ENCODE peak calls at places on chromosomes 4 and X, in four cellular contexts. J, X, W and R are unnamed samples.

GRCh38 chr4:2322801-2323200 is 60.9 kb upstream of the MXD4 start:
- DNase-seq in J (no peak), X (no peak), W (no peak), R (no peak)

GRCh38 chr4:27886075-27886474 is 1025.4 kb downstream of the STIM2 start:
- DNase-seq in J (no peak), X (no peak), W (no peak), R (no peak)

GRCh38 chrX:13215729-13216128 is 104.1 kb downstream of the ATXN3L start:
- DNase-seq in J (no peak), X (no peak), W (peak), R (no peak)

GRCh38 chr4:53943345-53944085 is 120.9 kb downstream of the CHIC2 start:
- DNase-seq in J (no peak), X (no peak), W (peak), R (no peak)

GRCh38 chrX:106917830-106918500 is 2.2 kb upstream of the CLDN2 start:
- DNase-seq in J (peak), X (no peak), W (peak), R (no peak)

GRCh38 chr4:18669390-18669789 is 647.8 kb upstream of the LCORL start:
- DNase-seq in J (no peak), X (no peak), W (no peak), R (no peak)

GRCh38 chr4:155353923-155354540 is 22.7 kb downstream of the MAP9 start:
- DNase-seq in J (peak), X (no peak), W (peak), R (no peak)

GRCh38 chrX:115560211-115560977 is 580 bp upstream of the PLS3 start:
- DNase-seq in J (no peak), X (no peak), W (no peak), R (no peak)

GRCh38 chr4:112075129-112075753 is 70.0 kb upstream of the FAM241A start:
- DNase-seq in J (peak), X (no peak), W (peak), R (no peak)

GRCh38 chr4:142548491-142548890 is 297.6 kb downstream of the INPP4B start:
- DNase-seq in J (no peak), X (no peak), W (peak), R (no peak)

GRCh38 chr4:168880811-168881595 is 129.1 kb downstream of the CBR4 start:
- DNase-seq in J (no peak), X (no peak), W (no peak), R (no peak)

GRCh38 chr4:158200214-158200613 is 10.1 kb upstream of the TMEM144 start:
- DNase-seq in J (no peak), X (no peak), W (no peak), R (no peak)

GRCh38 chr4:4639370-4639769 is 97.5 kb upstream of the STX18 start:
- DNase-seq in J (no peak), X (no peak), W (no peak), R (no peak)

GRCh38 chrX:8591526-8591925 is 126.9 kb downstream of the VCX3B start:
- DNase-seq in J (no peak), X (no peak), W (no peak), R (no peak)

GRCh38 chr4:142846105-142846728 is at the start of gene INPP4B:
- DNase-seq in J (peak), X (peak), W (peak), R (no peak)

GRCh38 chr4:147682755-147683154 is 1.2 kb downstream of the PRMT9 start:
- DNase-seq in J (no peak), X (no peak), W (peak), R (no peak)

GRCh38 chr4:3257125-3257690 is 8.2 kb downstream of the MSANTD1 start:
- DNase-seq in J (no peak), X (no peak), W (no peak), R (no peak)

GRCh38 chrX:53055244-53055849 is 6.8 kb downstream of the GPR173 start:
- DNase-seq in J (no peak), X (no peak), W (no peak), R (no peak)

GRCh38 chr4:34633216-34633615 is 1611.1 kb downstream of the ARAP2 start:
- DNase-seq in J (no peak), X (no peak), W (no peak), R (no peak)

GRCh38 chr4:21476753-21477152 is 471.8 kb downstream of the KCNIP4 start:
- DNase-seq in J (no peak), X (no peak), W (peak), R (no peak)

GRCh38 chr4:129344058-129344457 is 248.1 kb downstream of the C4orf33 start:
- DNase-seq in J (no peak), X (no peak), W (peak), R (no peak)

GRCh38 chrX:109484886-109485285 is 3.0 kb upstream of the GUCY2F start:
- DNase-seq in J (no peak), X (no peak), W (no peak), R (no peak)

GRCh38 chrX:43973249-43973672 is at the start of gene NDP:
- DNase-seq in J (no peak), X (no peak), W (peak), R (no peak)

GRCh38 chr4:177229331-177229730 is 80.3 kb upstream of the NEIL3 start:
- DNase-seq in J (no peak), X (no peak), W (peak), R (no peak)

GRCh38 chr4:57265831-57266582 is 155.8 kb upstream of the IGFBP7 start:
- DNase-seq in J (no peak), X (no peak), W (peak), R (no peak)

GRCh38 chr4:10109995-10110670 is 6.5 kb downstream of the WDR1 start:
- DNase-seq in J (no peak), X (no peak), W (no peak), R (no peak)

GRCh38 chr4:128394778-128395177 is 107.2 kb upstream of the PGRMC2 start:
- DNase-seq in J (no peak), X (no peak), W (peak), R (no peak)

GRCh38 chrX:119552508-119552907 is 12.7 kb downstream of the STEEP1 start:
- DNase-seq in J (no peak), X (no peak), W (peak), R (no peak)

GRCh38 chrX:10350991-10351390 is 194.2 kb downstream of the CLCN4 start:
- DNase-seq in J (no peak), X (no peak), W (peak), R (no peak)

GRCh38 chrX:16711219-16712115 is 1.0 kb downstream of the CTPS2 start:
- DNase-seq in J (no peak), X (no peak), W (peak), R (peak)